ENCODE peak calls at places on chromosomes 13 and 19, in four cellular contexts. P, N, W and E are unnamed samples.
A peak's percentile ranks its signal among the peaks of the same experiment; 100 is the strongest.

GRCh38 chr19:38466050-38466449 is 32.6 kb downstream of the RYR1 start:
- ATAC-seq in P (no peak), W (no peak), N (no peak), E (no peak)

GRCh38 chr19:36128392-36128736 is 11.5 kb upstream of the CAPNS1 start:
- ATAC-seq in W (peak; percentile 9), N (peak; percentile 20), P (peak; percentile 42), E (peak; percentile 1)

GRCh38 chr13:91174886-91175501 is 172.5 kb upstream of the MIR17HG start:
- ATAC-seq in N (no peak), W (peak; percentile 51), P (no peak), E (no peak)

GRCh38 chr19:29660835-29661234 is 4.4 kb upstream of the PLEKHF1 start:
- ATAC-seq in P (no peak), W (no peak), N (no peak), E (no peak)

GRCh38 chr19:17441241-17442135 is 7.0 kb downstream of the TMEM221 start:
- ATAC-seq in W (peak; percentile 79), N (peak; percentile 61), P (peak; percentile 76), E (peak; percentile 53)

GRCh38 chr19:55069137-55069858 is 6.3 kb upstream of the RDH13 start:
- ATAC-seq in P (peak; percentile 75), N (peak; percentile 86), W (peak; percentile 97), E (peak; percentile 53)

GRCh38 chr19:5498817-5499535 is 43.8 kb downstream of the ZNRF4 start:
- ATAC-seq in W (no peak), N (no peak), P (no peak), E (no peak)

GRCh38 chr19:7778081-7778480 is 15.0 kb downstream of the CLEC4M start:
- ATAC-seq in P (no peak), N (no peak), W (no peak), E (no peak)

GRCh38 chr19:15107056-15108010 is at the start of gene SYDE1:
- ATAC-seq in N (no peak), W (no peak), P (peak; percentile 53), E (peak; percentile 84)

GRCh38 chr13:90201198-90201597 is 1146.3 kb upstream of the MIR17HG start:
- ATAC-seq in W (no peak), N (no peak), P (no peak), E (no peak)

GRCh38 chr13:34161829-34162544 is 344.0 kb downstream of the RFC3 start:
- ATAC-seq in P (no peak), W (no peak), N (no peak), E (peak; percentile 16)

GRCh38 chr19:29708553-29709439 is 6.3 kb downstream of the C19orf12 start:
- ATAC-seq in P (peak; percentile 94), W (no peak), N (no peak), E (peak; percentile 55)

GRCh38 chr19:7783991-7784421 is 21.0 kb downstream of the CLEC4M start:
- ATAC-seq in W (peak; percentile 59), P (peak; percentile 62), N (no peak), E (no peak)

GRCh38 chr19:3065675-3066357 is 3.5 kb upstream of the TLE5 start:
- ATAC-seq in N (peak; percentile 82), P (peak; percentile 65), W (no peak), E (no peak)

GRCh38 chr13:40776232-40776631 is 5.2 kb upstream of the MRPS31 start:
- ATAC-seq in W (no peak), N (no peak), P (no peak), E (no peak)

GRCh38 chr19:42199440-42200115 is 17.9 kb downstream of the DEDD2 start:
- ATAC-seq in P (no peak), N (peak; percentile 77), W (peak; percentile 97), E (peak; percentile 61)

GRCh38 chr19:48491793-48492123 is 19.9 kb downstream of the LMTK3 start:
- ATAC-seq in N (no peak), P (no peak), W (no peak), E (no peak)
- H3K27me3 ChIP-seq in N (peaks cover 1% of the 10 kb centered on the region), P (no peaks in the 10 kb centered on the region), W (no peaks in the 10 kb centered on the region), E (no peaks in the 10 kb centered on the region)

GRCh38 chr13:29452773-29453574 is 142.5 kb downstream of the SLC7A1 start:
- ATAC-seq in P (no peak), W (no peak), N (no peak), E (peak; percentile 66)
- TF ChIP-seq EP300 in P (no peak), W (no peak), N (no peak), E (no peak)

GRCh38 chr19:10820173-10820572 is 15.8 kb downstream of the TMED1 start:
- ATAC-seq in N (peak; percentile 63), P (peak; percentile 56), W (peak; percentile 78), E (no peak)
- H3K27me3 ChIP-seq in N (no peaks in the 10 kb centered on the region), P (peaks cover 2% of the 10 kb centered on the region), W (no peaks in the 10 kb centered on the region), E (no peaks in the 10 kb centered on the region)

GRCh38 chr13:25143693-25144092 is 28.4 kb downstream of the AMER2 start:
- ATAC-seq in W (no peak), N (no peak), P (no peak), E (no peak)
- TF ChIP-seq EP300 in W (no peak), N (no peak), P (no peak), E (no peak)